ENCODE peak calls at places on chromosomes 4 and X, in five cellular contexts. A, H, T, M and W are unnamed samples.

GRCh38 chr4:7381890-7382633 is 52.7 kb downstream of the PSAPL1 start:
- DNase-seq in T (no peak), A (no peak), M (no peak), H (no peak), W (no peak)

GRCh38 chr4:52059372-52059771 is 8.3 kb downstream of the SPATA18 start:
- DNase-seq in H (no peak), M (no peak), T (no peak), A (peak; percentile 75), W (peak; percentile 83)

GRCh38 chrX:24466025-24466424 is 939 bp downstream of the PDK3 start:
- DNase-seq in H (no peak), T (no peak), A (no peak), M (no peak), W (no peak)

GRCh38 chrX:102985182-102985581 is 48.1 kb downstream of the RAB40AL start:
- DNase-seq in A (peak; percentile 11), M (no peak), T (no peak), H (no peak), W (no peak)

GRCh38 chr4:183335369-183335940 is 13.2 kb upstream of the CLDN24 start:
- DNase-seq in H (no peak), T (no peak), M (peak; percentile 76), A (peak; percentile 97), W (no peak)

GRCh38 chr4:3673716-3674478 is 92.3 kb upstream of the ADRA2C start:
- DNase-seq in A (no peak), M (no peak), T (no peak), H (no peak), W (no peak)

GRCh38 chrX:111100191-111100590 is 4.2 kb downstream of the PAK3 start:
- DNase-seq in A (peak; percentile 37), M (peak; percentile 21), H (no peak), T (peak; percentile 21), W (no peak)

GRCh38 chrX:1659664-1660461 is 45.0 kb downstream of the ASMT start:
- DNase-seq in H (no peak), A (no peak), M (no peak), T (no peak), W (no peak)

GRCh38 chr4:60216752-60217151 is 983.4 kb upstream of the ADGRL3 start:
- DNase-seq in M (peak; percentile 22), H (no peak), T (no peak), A (no peak), W (no peak)

GRCh38 chr4:151226004-151226932 is 50.7 kb upstream of the PRSS48 start:
- DNase-seq in T (no peak), H (no peak), M (peak; percentile 36), A (peak; percentile 84), W (peak; percentile 54)

GRCh38 chr4:60989141-60989540 is 211.0 kb upstream of the ADGRL3 start:
- DNase-seq in H (no peak), M (peak; percentile 2), T (no peak), A (no peak), W (no peak)

GRCh38 chrX:86047174-86047991 is at the start of gene CHM:
- DNase-seq in A (peak; percentile 72), H (peak; percentile 28), T (peak; percentile 50), M (peak; percentile 89), W (peak; percentile 55)

GRCh38 chrX:34863906-34864305 is 78.7 kb upstream of the FAM47B start:
- DNase-seq in M (no peak), A (no peak), T (no peak), H (no peak), W (no peak)

GRCh38 chrX:67692246-67692645 is 148.4 kb downstream of the AR start:
- DNase-seq in T (no peak), A (peak; percentile 73), H (no peak), M (no peak), W (peak; percentile 23)

GRCh38 chrX:153864561-153865320 is 21.2 kb downstream of the L1CAM start:
- DNase-seq in H (no peak), A (no peak), T (no peak), M (no peak), W (no peak)

GRCh38 chrX:112941209-112941788 is 100.7 kb upstream of the AMOT start:
- DNase-seq in M (no peak), A (peak; percentile 2), H (no peak), T (no peak), W (no peak)

GRCh38 chr4:103303011-103303410 is 104.9 kb upstream of the CENPE start:
- DNase-seq in H (no peak), A (no peak), T (no peak), M (no peak), W (no peak)

GRCh38 chr4:3158841-3159240 is 84.4 kb downstream of the HTT start:
- DNase-seq in T (no peak), H (no peak), M (no peak), A (no peak), W (no peak)

GRCh38 chr4:112836895-112837294 is 200.0 kb downstream of the LARP7 start:
- DNase-seq in T (no peak), M (no peak), H (no peak), A (no peak), W (no peak)

GRCh38 chr4:108849611-108850406 is 87.0 kb upstream of the ETNPPL start:
- DNase-seq in T (no peak), A (peak; percentile 73), M (no peak), H (no peak), W (peak; percentile 38)

GRCh38 chr4:129037093-129037492 is 56.2 kb downstream of the SCLT1 start:
- DNase-seq in H (no peak), M (no peak), A (no peak), T (no peak), W (no peak)

GRCh38 chr4:10077492-10078335 is 38.9 kb downstream of the WDR1 start:
- DNase-seq in H (no peak), T (no peak), M (no peak), A (no peak), W (no peak)

GRCh38 chr4:145279122-145279960 is 99.0 kb upstream of the OTUD4 start:
- DNase-seq in A (peak; percentile 89), H (no peak), T (no peak), M (peak; percentile 10), W (no peak)

GRCh38 chr4:175092114-175092513 is 174.0 kb downstream of the ADAM29 start:
- DNase-seq in T (no peak), M (no peak), H (no peak), A (no peak), W (no peak)

GRCh38 chrX:64204701-64205440 is 637 bp downstream of the AMER1 start:
- DNase-seq in T (no peak), A (peak; percentile 26), H (peak; percentile 6), M (peak; percentile 31), W (no peak)

GRCh38 chr4:186144596-186145569 is 40.4 kb downstream of the FAM149A start:
- DNase-seq in A (peak; percentile 49), T (peak; percentile 77), H (no peak), M (peak; percentile 45), W (no peak)

GRCh38 chr4:32589853-32590252 is 1869.7 kb downstream of the PCDH7 start:
- DNase-seq in H (no peak), M (no peak), A (no peak), T (no peak), W (no peak)

GRCh38 chrX:19840899-19841648 is 46.3 kb downstream of the SH3KBP1 start:
- DNase-seq in T (no peak), M (no peak), A (no peak), H (no peak), W (no peak)